ENCODE peak calls at places on chromosomes 7 and 10, in seven cellular contexts. One of them, this sample, is unnamed.

GRCh38 chr10:18140957-18141888 is 999 bp downstream of the CACNB2 start:
- DNase-seq in GM23248: no peak
- DNase-seq in heart left ventricle: no peak
- DNase-seq in fibroblast of lung: no peak
- DNase-seq in fibroblast of mammary gland: peak
- DNase-seq in colonic mucosa: peak
- DNase-seq in CD8-positive, alpha-beta T cell: no peak
- DNase-seq in this sample: peak

GRCh38 chr7:13414661-13415105 is 574.8 kb downstream of the ETV1 start:
- DNase-seq in GM23248: peak
- DNase-seq in heart left ventricle: peak
- DNase-seq in fibroblast of lung: no peak
- DNase-seq in fibroblast of mammary gland: peak
- DNase-seq in colonic mucosa: no peak
- DNase-seq in CD8-positive, alpha-beta T cell: no peak
- DNase-seq in this sample: no peak

GRCh38 chr10:128022216-128023196 is 103.7 kb downstream of the MKI67 start:
- DNase-seq in GM23248: no peak
- DNase-seq in heart left ventricle: no peak
- DNase-seq in fibroblast of lung: no peak
- DNase-seq in fibroblast of mammary gland: no peak
- DNase-seq in colonic mucosa: no peak
- DNase-seq in CD8-positive, alpha-beta T cell: no peak
- DNase-seq in this sample: no peak

GRCh38 chr7:87316846-87317545 is 28.5 kb upstream of the CROT start:
- DNase-seq in GM23248: peak
- DNase-seq in heart left ventricle: no peak
- DNase-seq in fibroblast of lung: peak
- DNase-seq in fibroblast of mammary gland: peak
- DNase-seq in colonic mucosa: no peak
- DNase-seq in CD8-positive, alpha-beta T cell: no peak
- DNase-seq in this sample: no peak

GRCh38 chr10:102888048-102888447 is 18.8 kb downstream of the AS3MT start:
- DNase-seq in GM23248: no peak
- DNase-seq in heart left ventricle: no peak
- DNase-seq in fibroblast of lung: no peak
- DNase-seq in fibroblast of mammary gland: no peak
- DNase-seq in colonic mucosa: no peak
- DNase-seq in CD8-positive, alpha-beta T cell: no peak
- DNase-seq in this sample: no peak

GRCh38 chr10:85036661-85037060 is 708.3 kb downstream of the CCSER2 start:
- DNase-seq in GM23248: no peak
- DNase-seq in heart left ventricle: no peak
- DNase-seq in fibroblast of lung: no peak
- DNase-seq in fibroblast of mammary gland: no peak
- DNase-seq in colonic mucosa: no peak
- DNase-seq in CD8-positive, alpha-beta T cell: no peak
- DNase-seq in this sample: no peak

GRCh38 chr10:20916976-20917375 is 19.9 kb upstream of the NEBL start:
- DNase-seq in GM23248: no peak
- DNase-seq in heart left ventricle: no peak
- DNase-seq in fibroblast of lung: no peak
- DNase-seq in fibroblast of mammary gland: no peak
- DNase-seq in colonic mucosa: no peak
- DNase-seq in CD8-positive, alpha-beta T cell: no peak
- DNase-seq in this sample: no peak

GRCh38 chr10:79378647-79379511 is 31.6 kb downstream of the PPIF start:
- DNase-seq in GM23248: no peak
- DNase-seq in heart left ventricle: no peak
- DNase-seq in fibroblast of lung: no peak
- DNase-seq in fibroblast of mammary gland: no peak
- DNase-seq in colonic mucosa: peak
- DNase-seq in CD8-positive, alpha-beta T cell: no peak
- DNase-seq in this sample: no peak

GRCh38 chr10:70886921-70887665 is 1.3 kb downstream of the PCBD1 start:
- DNase-seq in GM23248: peak
- DNase-seq in heart left ventricle: no peak
- DNase-seq in fibroblast of lung: no peak
- DNase-seq in fibroblast of mammary gland: no peak
- DNase-seq in colonic mucosa: no peak
- DNase-seq in CD8-positive, alpha-beta T cell: no peak
- DNase-seq in this sample: no peak

GRCh38 chr7:131302453-131302852 is 25.2 kb upstream of the MKLN1 start:
- DNase-seq in GM23248: no peak
- DNase-seq in heart left ventricle: no peak
- DNase-seq in fibroblast of lung: no peak
- DNase-seq in fibroblast of mammary gland: no peak
- DNase-seq in colonic mucosa: no peak
- DNase-seq in CD8-positive, alpha-beta T cell: no peak
- DNase-seq in this sample: no peak

GRCh38 chr10:121217331-121217730 is 366.2 kb downstream of the WDR11 start:
- DNase-seq in GM23248: no peak
- DNase-seq in heart left ventricle: no peak
- DNase-seq in fibroblast of lung: no peak
- DNase-seq in fibroblast of mammary gland: no peak
- DNase-seq in colonic mucosa: no peak
- DNase-seq in CD8-positive, alpha-beta T cell: no peak
- DNase-seq in this sample: no peak

GRCh38 chr7:64890761-64891666 is 12.1 kb upstream of the ZNF273 start:
- DNase-seq in GM23248: peak
- DNase-seq in heart left ventricle: no peak
- DNase-seq in fibroblast of lung: no peak
- DNase-seq in fibroblast of mammary gland: no peak
- DNase-seq in colonic mucosa: no peak
- DNase-seq in CD8-positive, alpha-beta T cell: no peak
- DNase-seq in this sample: no peak

GRCh38 chr7:70016044-70016770 is 417.9 kb downstream of the AUTS2 start:
- DNase-seq in GM23248: no peak
- DNase-seq in heart left ventricle: no peak
- DNase-seq in fibroblast of lung: peak
- DNase-seq in fibroblast of mammary gland: peak
- DNase-seq in colonic mucosa: no peak
- DNase-seq in CD8-positive, alpha-beta T cell: no peak
- DNase-seq in this sample: no peak

DNA sequence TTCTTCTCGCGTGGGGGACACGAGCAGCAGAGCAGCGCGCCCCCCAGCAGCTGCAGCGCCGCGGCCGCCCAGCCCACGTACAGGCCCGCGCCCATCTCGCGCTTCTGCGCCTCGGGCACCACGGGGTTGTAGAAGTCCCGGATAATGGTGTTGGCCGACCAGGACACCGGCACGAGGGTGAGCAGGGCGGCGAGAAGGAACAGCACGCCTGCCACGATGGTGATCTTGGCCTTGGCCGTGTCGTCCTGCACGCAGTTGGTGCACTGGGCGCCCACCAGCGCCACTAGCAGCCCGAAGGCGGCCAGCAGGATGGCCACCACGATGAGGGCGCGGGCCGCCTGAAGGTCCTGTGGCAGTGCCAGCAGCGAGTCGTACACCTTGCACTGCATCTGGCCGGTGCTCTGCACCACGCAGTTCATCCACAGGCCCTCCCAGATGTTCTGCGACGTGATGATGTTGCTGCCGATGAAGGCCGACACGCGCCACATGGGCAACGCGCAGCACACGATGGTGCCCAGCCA is 529 bp downstream of the CLDN3 start:
- DNase-seq in GM23248: no peak
- DNase-seq in heart left ventricle: no peak
- DNase-seq in fibroblast of lung: no peak
- DNase-seq in fibroblast of mammary gland: no peak
- DNase-seq in colonic mucosa: no peak
- DNase-seq in CD8-positive, alpha-beta T cell: no peak
- DNase-seq in this sample: peak
- H3K4me3 ChIP-seq in GM23248: no peak
- H3K4me3 ChIP-seq in heart left ventricle: no peak
- H3K4me3 ChIP-seq in fibroblast of lung: no peak
- H3K4me3 ChIP-seq in fibroblast of mammary gland: no peak
- H3K4me3 ChIP-seq in colonic mucosa: peak
- H3K4me3 ChIP-seq in CD8-positive, alpha-beta T cell: no peak
- H3K4me3 ChIP-seq in this sample: peak

GRCh38 chr7:103341466-103341865 is 3.1 kb downstream of the DNAJC2 start:
- DNase-seq in GM23248: no peak
- DNase-seq in heart left ventricle: no peak
- DNase-seq in fibroblast of lung: no peak
- DNase-seq in fibroblast of mammary gland: no peak
- DNase-seq in colonic mucosa: no peak
- DNase-seq in CD8-positive, alpha-beta T cell: no peak
- DNase-seq in this sample: no peak

GRCh38 chr7:103344453-103345149 is at the start of gene DNAJC2:
- DNase-seq in GM23248: peak
- DNase-seq in heart left ventricle: peak
- DNase-seq in fibroblast of lung: peak
- DNase-seq in fibroblast of mammary gland: peak
- DNase-seq in colonic mucosa: peak
- DNase-seq in CD8-positive, alpha-beta T cell: peak
- DNase-seq in this sample: peak

GRCh38 chr7:103343758-103344452 is 662 bp downstream of the DNAJC2 start:
- DNase-seq in GM23248: peak
- DNase-seq in heart left ventricle: no peak
- DNase-seq in fibroblast of lung: peak
- DNase-seq in fibroblast of mammary gland: peak
- DNase-seq in colonic mucosa: peak
- DNase-seq in CD8-positive, alpha-beta T cell: peak
- DNase-seq in this sample: no peak

GRCh38 chr7:103347507-103348267 is at the start of gene PSMC2:
- DNase-seq in GM23248: peak
- DNase-seq in heart left ventricle: peak
- DNase-seq in fibroblast of lung: peak
- DNase-seq in fibroblast of mammary gland: peak
- DNase-seq in colonic mucosa: peak
- DNase-seq in CD8-positive, alpha-beta T cell: peak
- DNase-seq in this sample: peak

DNA sequence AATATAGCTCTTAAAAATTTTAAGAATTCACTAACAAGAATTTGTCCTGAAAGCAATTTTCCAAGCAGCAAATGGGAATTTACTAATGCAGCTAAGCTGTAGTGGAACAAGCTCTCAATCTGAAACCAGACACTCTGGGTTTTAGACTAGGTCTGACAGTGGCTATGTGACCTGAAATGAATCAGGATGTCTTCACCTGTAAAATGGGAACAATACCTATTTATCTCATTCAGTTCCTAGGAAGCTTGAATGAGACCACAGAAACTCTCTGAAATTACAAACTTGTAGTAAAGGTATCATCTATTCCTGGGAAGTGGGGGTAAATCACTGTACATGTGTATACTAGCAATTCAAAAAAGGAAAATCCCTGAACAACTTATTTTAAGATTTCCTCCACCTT is 1.2 kb downstream of the DNAJC2 start:
- DNase-seq in GM23248: no peak
- DNase-seq in heart left ventricle: no peak
- DNase-seq in fibroblast of lung: no peak
- DNase-seq in fibroblast of mammary gland: no peak
- DNase-seq in colonic mucosa: no peak
- DNase-seq in CD8-positive, alpha-beta T cell: no peak
- DNase-seq in this sample: no peak
- H3K4me3 ChIP-seq in GM23248: peak
- H3K4me3 ChIP-seq in heart left ventricle: peak
- H3K4me3 ChIP-seq in fibroblast of lung: peak
- H3K4me3 ChIP-seq in fibroblast of mammary gland: peak
- H3K4me3 ChIP-seq in colonic mucosa: peak
- H3K4me3 ChIP-seq in CD8-positive, alpha-beta T cell: peak
- H3K4me3 ChIP-seq in this sample: peak

GRCh38 chr7:47743898-47744612 is 162.1 kb upstream of the TNS3 start:
- DNase-seq in GM23248: no peak
- DNase-seq in heart left ventricle: no peak
- DNase-seq in fibroblast of lung: peak
- DNase-seq in fibroblast of mammary gland: no peak
- DNase-seq in colonic mucosa: no peak
- DNase-seq in CD8-positive, alpha-beta T cell: no peak
- DNase-seq in this sample: peak
- H3K4me3 ChIP-seq in GM23248: no peak
- H3K4me3 ChIP-seq in heart left ventricle: no peak
- H3K4me3 ChIP-seq in fibroblast of lung: no peak
- H3K4me3 ChIP-seq in fibroblast of mammary gland: no peak
- H3K4me3 ChIP-seq in colonic mucosa: no peak
- H3K4me3 ChIP-seq in CD8-positive, alpha-beta T cell: no peak
- H3K4me3 ChIP-seq in this sample: no peak

GRCh38 chr7:50281680-50282445 is 22.7 kb upstream of the IKZF1 start:
- DNase-seq in GM23248: no peak
- DNase-seq in heart left ventricle: peak
- DNase-seq in fibroblast of lung: no peak
- DNase-seq in fibroblast of mammary gland: no peak
- DNase-seq in colonic mucosa: no peak
- DNase-seq in CD8-positive, alpha-beta T cell: no peak
- DNase-seq in this sample: no peak
- H3K4me3 ChIP-seq in GM23248: no peak
- H3K4me3 ChIP-seq in heart left ventricle: no peak
- H3K4me3 ChIP-seq in fibroblast of lung: no peak
- H3K4me3 ChIP-seq in fibroblast of mammary gland: no peak
- H3K4me3 ChIP-seq in colonic mucosa: no peak
- H3K4me3 ChIP-seq in CD8-positive, alpha-beta T cell: peak
- H3K4me3 ChIP-seq in this sample: no peak

DNA sequence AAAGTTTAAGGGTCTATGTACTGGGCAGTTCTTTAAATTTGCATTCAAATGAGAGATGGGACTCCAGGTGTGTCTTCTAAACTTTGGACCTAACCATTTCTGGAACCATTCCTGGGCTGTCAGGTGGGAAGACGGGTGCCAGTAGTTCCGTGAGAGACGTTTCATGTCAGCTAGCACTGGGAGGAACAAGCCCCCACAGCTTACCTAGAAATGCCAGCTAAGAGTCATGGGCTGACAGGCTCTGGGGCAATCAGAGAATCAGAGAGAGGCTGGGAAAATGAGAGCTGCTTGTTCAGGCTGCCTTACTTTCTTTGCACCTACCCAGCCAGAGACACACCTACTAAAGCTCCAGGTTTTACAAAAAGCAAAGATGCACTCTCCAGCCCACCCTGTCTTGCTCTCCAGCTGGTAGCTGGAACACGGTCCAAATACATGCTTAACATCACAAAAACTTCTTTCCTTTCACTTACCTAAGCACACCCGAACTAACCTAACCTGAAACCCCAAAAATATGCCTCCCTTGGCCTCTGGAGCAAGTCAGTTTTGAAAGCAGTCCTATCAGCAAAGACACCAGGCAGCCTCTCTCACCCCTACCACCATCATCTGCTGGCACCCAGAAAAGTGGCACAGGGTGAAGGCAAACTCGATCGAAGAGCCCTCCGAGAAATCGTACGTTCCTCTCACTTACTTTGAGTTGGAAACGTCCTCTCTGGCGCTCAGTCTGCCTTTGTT is 616 bp downstream of the PTN start:
- DNase-seq in GM23248: peak
- DNase-seq in heart left ventricle: no peak
- DNase-seq in fibroblast of lung: no peak
- DNase-seq in fibroblast of mammary gland: no peak
- DNase-seq in colonic mucosa: no peak
- DNase-seq in CD8-positive, alpha-beta T cell: no peak
- DNase-seq in this sample: peak
- H3K4me3 ChIP-seq in GM23248: peak
- H3K4me3 ChIP-seq in heart left ventricle: peak
- H3K4me3 ChIP-seq in fibroblast of lung: peak
- H3K4me3 ChIP-seq in fibroblast of mammary gland: peak
- H3K4me3 ChIP-seq in colonic mucosa: peak
- H3K4me3 ChIP-seq in CD8-positive, alpha-beta T cell: no peak
- H3K4me3 ChIP-seq in this sample: peak

GRCh38 chr7:6526997-6527378 is 24.3 kb downstream of the GRID2IP start:
- DNase-seq in GM23248: no peak
- DNase-seq in heart left ventricle: no peak
- DNase-seq in fibroblast of lung: no peak
- DNase-seq in fibroblast of mammary gland: no peak
- DNase-seq in colonic mucosa: no peak
- DNase-seq in CD8-positive, alpha-beta T cell: no peak
- DNase-seq in this sample: no peak
- H3K4me3 ChIP-seq in GM23248: peak
- H3K4me3 ChIP-seq in heart left ventricle: peak
- H3K4me3 ChIP-seq in fibroblast of lung: no peak
- H3K4me3 ChIP-seq in fibroblast of mammary gland: no peak
- H3K4me3 ChIP-seq in colonic mucosa: peak
- H3K4me3 ChIP-seq in CD8-positive, alpha-beta T cell: peak
- H3K4me3 ChIP-seq in this sample: peak